ENCODE peak calls at places on chromosomes 16 and 17, in five cellular contexts. P is effector memory CD4-positive, alpha-beta T cell; K is tibial nerve; H is cardiac muscle cell; W is stomach. O is an unnamed sample.

GRCh38 chr17:28159924-28160323 is 117.4 kb downstream of the NLK start:
- DNase-seq in K (no peak), W (no peak), P (no peak), H (no peak), O (no peak)

GRCh38 chr17:44216173-44216572 is 3.3 kb downstream of the UBTF start:
- DNase-seq in P (peak; percentile 22), H (no peak), W (no peak), K (no peak), O (no peak)

GRCh38 chr17:2266045-2266864 is 37.3 kb downstream of the SMG6 start:
- DNase-seq in H (no peak), P (peak; percentile 76), W (peak; percentile 36), K (no peak), O (no peak)

GRCh38 chr17:61366715-61367413 is 32.8 kb upstream of the TBX2 start:
- DNase-seq in K (no peak), W (peak; percentile 33), P (no peak), H (no peak), O (no peak)

GRCh38 chr17:327971-328370 is 24.6 kb downstream of the RPH3AL start:
- DNase-seq in K (no peak), H (no peak), W (no peak), P (no peak), O (no peak)

GRCh38 chr17:80316927-80317705 is 56.5 kb downstream of the RNF213 start:
- DNase-seq in W (no peak), K (no peak), P (no peak), H (no peak), O (no peak)

GRCh38 chr16:30651124-30652004 is 604 bp downstream of the PRR14 start:
- DNase-seq in H (peak; percentile 75), W (peak; percentile 76), P (peak; percentile 72), K (peak; percentile 26), O (peak; percentile 53)

GRCh38 chr17:77884019-77884418 is 74.5 kb upstream of the TNRC6C start:
- DNase-seq in H (peak; percentile 29), K (no peak), P (no peak), W (no peak), O (peak; percentile 54)

GRCh38 chr16:87705780-87706277 is 60.0 kb downstream of the KLHDC4 start:
- DNase-seq in P (no peak), W (peak; percentile 37), K (no peak), H (no peak), O (peak; percentile 36)

GRCh38 chr17:81838753-81839255 is 4.0 kb upstream of the PPP1R27 start:
- DNase-seq in K (no peak), P (no peak), H (no peak), W (no peak), O (no peak)

GRCh38 chr17:56034120-56034757 is 119.0 kb upstream of the ANKFN1 start:
- DNase-seq in K (no peak), P (no peak), W (no peak), H (no peak), O (no peak)

GRCh38 chr16:60181542-60181941 is 1447.4 kb upstream of the GOT2 start:
- DNase-seq in K (no peak), W (no peak), H (no peak), P (no peak), O (no peak)

DNA sequence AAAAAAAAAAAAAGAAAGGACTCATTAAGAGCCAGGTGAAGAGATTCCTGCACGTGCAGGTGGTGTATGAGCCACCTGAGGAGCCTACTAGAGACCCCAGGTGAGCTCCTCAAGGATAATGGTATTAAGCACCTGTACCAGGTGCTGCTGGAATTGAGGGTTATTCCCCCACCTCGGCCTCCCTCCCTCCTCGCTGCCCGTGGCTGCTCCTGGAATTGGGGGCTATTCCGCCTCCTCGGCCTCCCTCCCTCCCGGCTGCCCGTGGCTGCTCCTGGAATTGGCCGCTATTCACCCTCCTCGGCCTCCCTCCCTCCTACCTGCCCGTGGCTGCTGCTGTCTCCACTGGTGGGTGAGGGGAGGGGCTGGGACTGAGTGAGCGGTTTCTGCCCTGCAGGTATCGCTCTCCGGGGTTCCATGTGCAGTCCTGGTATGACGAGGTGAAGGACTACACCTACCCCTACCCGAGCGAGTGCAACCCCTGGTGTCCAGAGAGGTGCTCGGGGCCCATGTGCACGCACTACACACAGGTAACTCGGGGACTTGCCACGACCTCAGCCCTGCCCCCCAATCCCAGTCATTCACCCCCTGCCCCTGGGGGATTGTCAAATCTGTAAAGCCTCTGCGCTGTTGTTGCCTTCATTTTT is 29.3 kb downstream of the CRISPLD2 start:
- DNase-seq in P (no peak), W (no peak), K (no peak), H (no peak), O (no peak)
- H3K27ac ChIP-seq in P (no peak overlapping the region), W (no peak overlapping the region), K (no peak overlapping the region), H (no peak overlapping the region), O (no peak overlapping the region)

DNA sequence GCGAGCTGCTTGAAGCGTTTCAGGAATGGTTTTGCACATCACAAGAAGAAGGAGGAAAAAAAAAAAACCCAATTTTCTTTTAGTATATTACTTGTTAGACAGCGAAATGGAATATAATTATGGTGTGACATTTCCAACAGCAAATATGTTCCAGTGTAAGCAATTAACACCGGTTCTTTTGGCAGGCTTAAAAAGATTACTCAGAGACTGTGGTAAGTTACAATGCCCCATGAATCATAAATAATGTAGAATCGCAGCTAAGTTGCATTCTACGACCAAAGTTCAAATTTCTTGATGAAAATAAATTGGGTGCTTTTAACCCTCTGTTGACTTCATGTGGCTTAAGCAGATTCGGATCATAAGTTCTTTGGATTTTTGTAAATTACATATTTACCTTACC is 245.2 kb downstream of the XYLT1 start:
- DNase-seq in H (no peak), W (no peak), P (no peak), K (no peak), O (no peak)
- H3K27ac ChIP-seq in H (peak overlapping the region; percentile 78), W (peak overlapping the region; percentile 62), P (no peak overlapping the region), K (peak overlapping the region; percentile 57), O (no peak overlapping the region)

GRCh38 chr16:82892327-82892726 is 265.6 kb downstream of the CDH13 start:
- DNase-seq in W (no peak), H (peak; percentile 17), P (no peak), K (no peak), O (no peak)
- H3K27ac ChIP-seq in W (no peak overlapping the region), H (no peak overlapping the region), P (no peak overlapping the region), K (no peak overlapping the region), O (no peak overlapping the region)

GRCh38 chr16:49442805-49443204 is 69.2 kb downstream of the C16orf78 start:
- DNase-seq in P (no peak), K (no peak), W (no peak), H (no peak), O (no peak)
- H3K27ac ChIP-seq in P (no peak overlapping the region), K (no peak overlapping the region), W (no peak overlapping the region), H (no peak overlapping the region), O (no peak overlapping the region)

O was measured in substantia nigra.